ENCODE peak calls at places on chromosome 20, in four cellular contexts. I, T, J and Z are unnamed samples.

GRCh38 chr20:19850190-19850533 is 92.1 kb downstream of the RIN2 start:
- DNase-seq in I (no peak), T (no peak), J (no peak), Z (no peak)

GRCh38 chr20:50338479-50339195 is 148.0 kb downstream of the CEBPB start:
- DNase-seq in I (peak; percentile 49), T (peak; percentile 64), J (peak; percentile 92), Z (no peak)

GRCh38 chr20:9392892-9393857 is 121.2 kb upstream of the LAMP5 start:
- DNase-seq in I (peak; percentile 31), T (peak; percentile 39), J (no peak), Z (peak; percentile 74)

GRCh38 chr20:43605715-43606114 is 15.0 kb downstream of the IFT52 start:
- DNase-seq in I (no peak), T (no peak), J (no peak), Z (no peak)

GRCh38 chr20:46255440-46256104 is 52.7 kb downstream of the CDH22 start:
- DNase-seq in I (peak; percentile 64), T (peak; percentile 61), J (no peak), Z (peak; percentile 50)

GRCh38 chr20:46563170-46563847 is 12.9 kb upstream of the OCSTAMP start:
- DNase-seq in I (no peak), T (peak; percentile 28), J (no peak), Z (no peak)

GRCh38 chr20:23145281-23145700 is 59.2 kb upstream of the CD93 start:
- DNase-seq in I (no peak), T (no peak), J (no peak), Z (no peak)

GRCh38 chr20:62620624-62621023 is 21.7 kb upstream of the SLCO4A1 start:
- DNase-seq in I (no peak), T (no peak), J (no peak), Z (no peak)

GRCh38 chr20:48723308-48724264 is 104.2 kb downstream of the PREX1 start:
- DNase-seq in I (peak; percentile 73), T (no peak), J (no peak), Z (no peak)

GRCh38 chr20:63976980-63977391 is 2.5 kb downstream of the SAMD10 start:
- DNase-seq in I (no peak), T (no peak), J (no peak), Z (no peak)

GRCh38 chr20:50111120-50111828 is 1.7 kb downstream of the UBE2V1 start:
- DNase-seq in I (no peak), T (peak; percentile 71), J (no peak), Z (no peak)

GRCh38 chr20:2470051-2470431 is 548 bp downstream of the SNRPB start:
- DNase-seq in I (peak; percentile 65), T (peak; percentile 54), J (peak; percentile 12), Z (peak; percentile 55)

GRCh38 chr20:47502271-47502730 is 614 bp downstream of the NCOA3 start:
- DNase-seq in I (no peak), T (peak; percentile 44), J (no peak), Z (no peak)

GRCh38 chr20:62702008-62702290 is 6.7 kb upstream of the NTSR1 start:
- DNase-seq in I (no peak), T (no peak), J (no peak), Z (no peak)

DNA sequence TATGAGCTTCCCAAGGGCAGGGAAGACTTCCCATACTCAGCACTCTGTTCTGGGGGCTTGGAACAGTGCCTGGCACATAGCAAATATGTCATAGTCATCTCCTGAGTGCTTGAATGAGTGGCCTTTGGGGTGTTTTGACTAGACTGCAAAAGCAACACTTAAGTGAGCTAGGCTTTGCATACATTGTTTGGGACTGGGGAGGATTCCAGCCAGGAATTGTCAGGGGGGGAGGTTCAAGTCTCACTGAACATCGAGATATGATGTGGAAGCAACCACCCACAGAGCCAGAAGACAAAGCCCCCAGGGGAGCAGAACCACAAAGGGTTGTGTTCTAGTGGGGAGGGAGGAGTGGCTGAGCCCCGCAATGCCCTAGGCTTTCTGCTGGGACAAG is 98.4 kb downstream of the SYCP2 start:
- DNase-seq in I (no peak), T (no peak), J (no peak), Z (no peak)
- TF ChIP-seq TARDBP in I (no peak), T (no peak), J (no peak), Z (no peak)

GRCh38 chr20:37907677-37908397 is 4.9 kb downstream of the VSTM2L start:
- DNase-seq in I (no peak), T (no peak), J (no peak), Z (peak; percentile 26)
- TF ChIP-seq TARDBP in I (no peak), T (no peak), J (no peak), Z (no peak)

GRCh38 chr20:25296094-25297093 is 48.5 kb downstream of the PYGB start:
- DNase-seq in I (peak; percentile 50), T (peak; percentile 42), J (no peak), Z (peak; percentile 38)
- TF ChIP-seq TARDBP in I (no peak), T (no peak), J (no peak), Z (no peak)

GRCh38 chr20:45157977-45158376 is 16.7 kb upstream of the PI3 start:
- DNase-seq in I (no peak), T (no peak), J (no peak), Z (no peak)
- TF ChIP-seq TARDBP in I (no peak), T (no peak), J (no peak), Z (no peak)

GRCh38 chr20:32474967-32475819 is 109.9 kb downstream of the NOL4L start:
- DNase-seq in I (peak; percentile 86), T (peak; percentile 96), J (no peak), Z (no peak)
- TF ChIP-seq TARDBP in I (peak; percentile 94), T (no peak), J (no peak), Z (no peak)

GRCh38 chr20:35285806-35286076 is 1.2 kb upstream of the EIF6 start:
- DNase-seq in I (peak; percentile 64), T (peak; percentile 67), J (no peak), Z (no peak)

GRCh38 chr20:35284992-35285805 is 627 bp upstream of the EIF6 start:
- DNase-seq in I (no peak), T (no peak), J (no peak), Z (no peak)

GRCh38 chr20:35286077-35286898 is 1.7 kb upstream of the EIF6 start:
- DNase-seq in I (peak; percentile 86), T (no peak), J (no peak), Z (no peak)

GRCh38 chr20:35283441-35284266 is 918 bp downstream of the EIF6 start:
- DNase-seq in I (no peak), T (no peak), J (no peak), Z (no peak)

GRCh38 chr20:35284267-35284991 is at the start of gene EIF6:
- DNase-seq in I (peak; percentile 99), T (peak; percentile 94), J (peak; percentile 36), Z (peak; percentile 93)
- TF ChIP-seq TARDBP in I (peak; percentile 88), T (no peak), J (peak; percentile 61), Z (no peak)